ENCODE peak calls at places on chromosomes 7 and 10, in seven cellular contexts. C is BE2C, Z is IMR-90, G is uterus, K is PC-9, N is right lobe of liver, W is cardiac muscle cell. D is an unnamed sample. For H3K4me1 and H3K27me3, the result is how much of the 10 kb centered on the place peaks cover.

GRCh38 chr7:35727571-35727970 is 32.6 kb upstream of the HERPUD2 start:
- DNase-seq in C (peak), Z (no peak), G (no peak), K (no peak), N (no peak), W (no peak), D (no peak)

GRCh38 chr10:30784521-30784895 is 155.0 kb upstream of the LYZL2 start:
- DNase-seq in C (no peak), Z (peak), G (no peak), K (no peak), N (no peak), W (no peak), D (no peak)

GRCh38 chr7:27992092-27992491 is 188.5 kb downstream of the JAZF1 start:
- DNase-seq in C (no peak), Z (peak), G (no peak), K (no peak), N (no peak), W (no peak), D (no peak)

GRCh38 chr7:138000081-138000701 is 1.7 kb downstream of the CREB3L2 start:
- DNase-seq in C (no peak), Z (peak), G (peak), K (no peak), N (no peak), W (peak), D (no peak)

GRCh38 chr10:113178771-113179170 is 228.7 kb downstream of the TCF7L2 start:
- DNase-seq in C (no peak), Z (no peak), G (no peak), K (no peak), N (no peak), W (no peak), D (no peak)

GRCh38 chr7:22841954-22842353 is 19.3 kb upstream of the TOMM7 start:
- DNase-seq in C (no peak), Z (peak), G (peak), K (no peak), N (no peak), W (no peak), D (no peak)

GRCh38 chr7:78024591-78024990 is 226.0 kb downstream of the PHTF2 start:
- DNase-seq in C (no peak), Z (no peak), G (no peak), K (no peak), N (no peak), W (no peak), D (no peak)

GRCh38 chr7:138784692-138785091 is 13.1 kb upstream of the TMEM213 start:
- DNase-seq in C (no peak), Z (no peak), G (no peak), K (no peak), N (no peak), W (no peak), D (no peak)

GRCh38 chr10:124315599-124316270 is 103.0 kb downstream of the OAT start:
- DNase-seq in C (no peak), Z (no peak), G (no peak), K (no peak), N (no peak), W (no peak), D (no peak)

GRCh38 chr10:5887029-5887428 is 2.7 kb downstream of the ANKRD16 start:
- DNase-seq in C (no peak), Z (peak), G (no peak), K (no peak), N (no peak), W (no peak), D (no peak)

GRCh38 chr10:113360870-113361269 is 192.0 kb upstream of the HABP2 start:
- DNase-seq in C (peak), Z (no peak), G (no peak), K (no peak), N (no peak), W (peak), D (no peak)

GRCh38 chr7:128427289-128427891 is 17.6 kb upstream of the IMPDH1 start:
- DNase-seq in C (peak), Z (peak), G (no peak), K (no peak), N (no peak), W (peak), D (no peak)

GRCh38 chr10:103849880-103850571 is 5.3 kb downstream of the SH3PXD2A start:
- DNase-seq in C (no peak), Z (peak), G (no peak), K (no peak), N (no peak), W (no peak), D (no peak)

GRCh38 chr10:96890172-96890513 is 58.0 kb downstream of the LCOR start:
- DNase-seq in C (no peak), Z (no peak), G (no peak), K (peak), N (no peak), W (no peak), D (no peak)

GRCh38 chr10:44960482-44961230 is 1.1 kb downstream of the RASSF4 start:
- DNase-seq in C (no peak), Z (no peak), G (no peak), K (no peak), N (no peak), W (no peak), D (no peak)

GRCh38 chr10:646118-646524 is 43.3 kb downstream of the DIP2C start:
- DNase-seq in C (no peak), Z (no peak), G (no peak), K (no peak), N (no peak), W (no peak), D (no peak)

GRCh38 chr10:130686680-130687300 is 550.6 kb downstream of the GLRX3 start:
- DNase-seq in C (no peak), Z (no peak), G (no peak), K (no peak), N (no peak), W (peak), D (no peak)

GRCh38 chr7:125383324-125383723 is 453.7 kb upstream of the POT1 start:
- DNase-seq in C (no peak), Z (no peak), G (no peak), K (no peak), N (no peak), W (no peak), D (no peak)

GRCh38 chr7:50781371-50781770 is 1.3 kb downstream of the GRB10 start:
- DNase-seq in C (no peak), Z (no peak), G (no peak), K (no peak), N (no peak), W (no peak), D (no peak)

GRCh38 chr7:17646181-17646956 is 293.9 kb downstream of the SNX13 start:
- DNase-seq in C (no peak), Z (peak), G (no peak), K (peak), N (no peak), W (no peak), D (no peak)

GRCh38 chr7:156442503-156442902 is 198.1 kb upstream of the RNF32 start:
- DNase-seq in C (no peak), Z (no peak), G (no peak), K (no peak), N (no peak), W (no peak), D (no peak)

GRCh38 chr7:104096683-104097082 is 107.2 kb upstream of the RELN start:
- DNase-seq in C (peak), Z (peak), G (no peak), K (no peak), N (peak), W (peak), D (no peak)

GRCh38 chr7:157605638-157606037 is 268.8 kb downstream of the DNAJB6 start:
- DNase-seq in C (no peak), Z (no peak), G (no peak), K (no peak), N (no peak), W (no peak), D (no peak)

GRCh38 chr7:9349625-9350024 is 916.2 kb downstream of the NXPH1 start:
- DNase-seq in C (no peak), Z (no peak), G (no peak), K (no peak), N (no peak), W (no peak), D (no peak)

GRCh38 chr7:91347288-91347687 is 83.1 kb downstream of the FZD1 start:
- DNase-seq in C (no peak), Z (peak), G (no peak), K (no peak), N (no peak), W (no peak), D (no peak)

GRCh38 chr10:73734028-73734720 is 10.0 kb upstream of the SEC24C start:
- DNase-seq in C (no peak), Z (no peak), G (no peak), K (no peak), N (no peak), W (no peak), D (no peak)
- H3K4me1 ChIP-seq in C (under half), Z (under half), G (under half), K (under half), N (under half), W (under half), D (under half)

DNA sequence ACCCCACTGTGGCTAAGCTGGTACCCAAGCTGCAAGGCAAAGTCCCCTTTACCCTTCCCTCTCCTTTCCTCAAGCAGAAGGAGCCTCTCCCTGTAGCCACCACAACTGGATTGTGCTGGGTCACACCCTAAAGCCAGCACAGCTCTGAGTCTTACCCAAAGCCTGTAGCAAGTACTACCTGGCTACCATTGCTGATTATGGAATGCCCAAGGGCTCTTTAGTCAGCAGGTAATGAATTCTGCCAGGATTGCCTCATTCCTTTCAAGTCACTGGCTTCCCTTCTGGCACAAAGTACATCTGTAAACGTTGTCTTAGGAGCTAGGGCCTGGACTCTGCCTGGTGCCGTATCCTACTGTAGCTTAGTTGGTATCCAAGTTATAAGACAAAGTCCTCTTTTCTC is 51.9 kb downstream of the FAS start:
- DNase-seq in C (no peak), Z (no peak), G (no peak), K (no peak), N (no peak), W (no peak), D (no peak)
- H3K27me3 ChIP-seq in C (under half), Z (under half), G (under half), K (under half), N (under half), W (under half), D (under half)

GRCh38 chr7:19117870-19118608 is 603 bp upstream of the TWIST1 start:
- DNase-seq in C (no peak), Z (peak), G (no peak), K (no peak), N (peak), W (peak), D (no peak)
- H3K4me3 ChIP-seq in C (peak), Z (peak), G (peak), K (no peak), N (peak), W (peak), D (no peak)

GRCh38 chr10:71766717-71767419 is 6.5 kb downstream of the VSIR start:
- DNase-seq in C (no peak), Z (peak), G (peak), K (peak), N (peak), W (no peak), D (no peak)
- H3K4me1 ChIP-seq in C (under half), Z (half or more), G (under half), K (half or more), N (under half), W (under half), D (half or more)

GRCh38 chr7:68461430-68461829 is 1136.8 kb upstream of the AUTS2 start:
- DNase-seq in C (no peak), Z (no peak), G (no peak), K (no peak), N (no peak), W (no peak), D (no peak)
- H3K27me3 ChIP-seq in C (under half), Z (under half), G (under half), K (under half), N (under half), W (under half), D (under half)

GRCh38 chr7:15035814-15036213 is 133.3 kb upstream of the DGKB start:
- DNase-seq in C (no peak), Z (no peak), G (no peak), K (no peak), N (no peak), W (no peak), D (no peak)
- H3K4me3 ChIP-seq in C (no peak), Z (no peak), G (no peak), K (no peak), N (no peak), W (no peak), D (no peak)

GRCh38 chr7:40544277-40544723 is 409.5 kb downstream of the SUGCT start:
- DNase-seq in C (no peak), Z (no peak), G (no peak), K (no peak), N (no peak), W (no peak), D (no peak)
- H3K4me1 ChIP-seq in C (under half), Z (under half), G (under half), K (under half), N (under half), W (under half), D (under half)

GRCh38 chr10:24223341-24223740 is 14.4 kb downstream of the KIAA1217 start:
- DNase-seq in C (no peak), Z (no peak), G (no peak), K (no peak), N (no peak), W (no peak), D (no peak)
- H3K27me3 ChIP-seq in C (under half), Z (under half), G (under half), K (under half), N (under half), W (under half), D (under half)

DNA sequence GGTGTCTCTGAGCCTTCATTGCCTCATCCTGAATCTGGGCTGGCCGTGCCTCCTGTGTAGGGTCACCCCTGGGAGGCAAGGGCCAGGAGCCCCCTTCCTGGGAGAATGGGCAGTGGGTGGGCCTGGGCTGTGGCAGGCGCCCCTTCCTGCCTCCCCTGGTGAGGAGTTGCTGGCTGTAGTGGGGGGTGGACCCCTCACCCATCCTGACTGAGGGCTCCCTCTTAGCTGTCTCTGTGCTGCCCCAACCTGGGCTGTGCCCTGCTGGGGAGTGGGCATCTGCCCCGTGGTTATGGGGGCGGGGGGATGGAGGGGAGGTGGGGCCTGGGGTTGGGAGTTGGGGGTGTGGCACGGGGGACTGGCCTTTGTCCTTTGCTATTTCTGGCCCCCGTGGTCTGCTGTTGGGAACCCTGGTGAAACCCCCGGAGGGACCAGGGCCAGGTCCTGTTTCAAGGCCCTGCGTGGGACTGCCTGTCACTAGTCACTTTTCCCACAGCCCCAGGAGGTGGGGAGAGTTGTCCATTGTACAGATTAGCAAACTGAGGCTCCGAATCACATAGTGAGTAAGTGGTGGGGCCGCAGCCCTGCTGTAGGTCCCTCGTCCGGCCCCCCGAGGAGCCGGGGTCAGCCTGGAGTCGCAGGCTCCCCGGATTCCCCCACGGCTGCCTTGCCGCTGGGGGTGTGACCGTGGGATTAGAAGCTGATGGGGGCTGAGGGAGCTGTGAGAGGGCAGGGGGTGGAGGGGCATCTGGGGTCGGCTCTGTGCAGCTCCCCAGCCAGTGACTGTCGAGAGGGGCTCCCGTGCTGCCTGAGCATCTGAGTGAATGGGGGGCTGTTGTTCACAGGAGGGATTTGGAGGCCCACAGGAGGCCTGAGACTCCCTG is 2.7 kb downstream of the TTYH3 start:
- DNase-seq in C (no peak), Z (no peak), G (no peak), K (no peak), N (no peak), W (no peak), D (no peak)
- H3K4me3 ChIP-seq in C (peak), Z (peak), G (no peak), K (peak), N (peak), W (peak), D (no peak)

D was measured in CD4-positive, CD25-positive, alpha-beta regulatory T cell.